ENCODE peak calls at places on chromosome 18, in five cellular contexts. U is HepG2, H is transverse colon, P is A549, A is ovary. L is an unnamed sample.
A peak's percentile ranks its signal among the peaks of the same experiment; 100 is the strongest.

GRCh38 chr18:55319517-55319905 is 268.5 kb downstream of the TCF4 start:
- DNase-seq in A (no peak), U (no peak), P (no peak), H (no peak), L (no peak)

GRCh38 chr18:3791258-3791657 is 341.3 kb downstream of the TGIF1 start:
- DNase-seq in P (no peak), H (no peak), U (no peak), A (no peak), L (no peak)

GRCh38 chr18:10892801-10893595 is 256.4 kb downstream of the PIEZO2 start:
- DNase-seq in P (no peak), H (no peak), A (no peak), U (peak; percentile 73), L (no peak)

GRCh38 chr18:42514522-42514921 is 559.5 kb downstream of the PIK3C3 start:
- DNase-seq in P (no peak), H (no peak), A (no peak), U (no peak), L (no peak)

GRCh38 chr18:27863780-27864430 is 313.0 kb downstream of the CDH2 start:
- DNase-seq in A (no peak), U (no peak), H (no peak), P (no peak), L (no peak)

GRCh38 chr18:42401131-42401673 is 446.2 kb downstream of the PIK3C3 start:
- DNase-seq in A (no peak), H (no peak), U (no peak), P (no peak), L (no peak)

GRCh38 chr18:3441290-3441689 is 8.7 kb upstream of the TGIF1 start:
- DNase-seq in H (peak; percentile 18), P (no peak), A (no peak), U (peak; percentile 41), L (no peak)

GRCh38 chr18:711693-712400 is 583 bp downstream of the ENOSF1 start:
- DNase-seq in U (peak; percentile 60), H (peak; percentile 82), A (peak; percentile 67), P (peak; percentile 50), L (peak; percentile 72)

GRCh38 chr18:7822435-7823425 is 255.6 kb downstream of the PTPRM start:
- DNase-seq in P (no peak), H (no peak), U (no peak), A (peak; percentile 28), L (no peak)

DNA sequence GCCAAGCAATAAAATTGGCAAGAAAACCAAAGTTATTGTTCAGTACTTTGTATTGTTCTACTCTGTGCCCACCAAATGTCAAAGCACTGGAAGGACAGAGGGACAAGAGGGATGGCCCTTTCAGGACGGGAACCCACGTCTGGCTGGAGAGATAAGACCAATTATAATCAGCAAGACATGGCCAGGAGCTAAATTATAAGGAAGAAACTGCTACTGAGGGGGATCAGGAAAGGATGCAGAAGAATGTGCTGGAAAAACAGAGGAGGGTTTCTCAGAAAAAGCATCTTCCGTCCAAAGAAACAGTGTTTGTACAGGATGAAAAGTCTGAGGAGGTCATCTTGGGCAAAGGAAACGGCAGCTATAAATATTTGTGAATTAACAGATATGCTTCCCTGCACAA is 46.4 kb upstream of the NARS1 start:
- DNase-seq in H (no peak), A (no peak), U (no peak), P (no peak), L (no peak)
- TF ChIP-seq EP300 in H (no peak), A (no peak), U (no peak), P (no peak), L (no peak)

GRCh38 chr18:34943587-34943986 is 97.6 kb upstream of the MAPRE2 start:
- DNase-seq in A (no peak), U (no peak), P (no peak), H (no peak), L (no peak)

GRCh38 chr18:34938102-34938501 is 103.1 kb upstream of the MAPRE2 start:
- DNase-seq in P (no peak), U (no peak), H (no peak), A (no peak), L (no peak)

GRCh38 chr18:34942276-34942675 is 98.9 kb upstream of the MAPRE2 start:
- DNase-seq in P (no peak), A (no peak), U (no peak), H (no peak), L (no peak)

GRCh38 chr18:34947711-34948125 is 93.5 kb upstream of the MAPRE2 start:
- DNase-seq in H (no peak), U (peak; percentile 66), P (no peak), A (no peak), L (no peak)

GRCh38 chr18:34942975-34943374 is 98.2 kb upstream of the MAPRE2 start:
- DNase-seq in U (peak; percentile 28), P (no peak), H (peak; percentile 31), A (no peak), L (peak; percentile 49)
- TF ChIP-seq CTCF in U (peak; percentile 56), P (no peak), H (peak; percentile 41), A (no peak), L (no peak)

GRCh38 chr18:49842656-49843055 is 29.3 kb upstream of the ACAA2 start:
- DNase-seq in H (no peak), P (no peak), U (no peak), A (no peak), L (no peak)

GRCh38 chr18:49843778-49844625 is 30.7 kb upstream of the ACAA2 start:
- DNase-seq in P (no peak), U (no peak), H (no peak), A (no peak), L (no peak)

GRCh38 chr18:49843131-49843530 is 29.8 kb upstream of the ACAA2 start:
- DNase-seq in P (no peak), U (no peak), A (no peak), H (no peak), L (no peak)

GRCh38 chr18:49839012-49839411 is 25.7 kb upstream of the ACAA2 start:
- DNase-seq in U (no peak), A (no peak), H (no peak), P (no peak), L (no peak)

DNA sequence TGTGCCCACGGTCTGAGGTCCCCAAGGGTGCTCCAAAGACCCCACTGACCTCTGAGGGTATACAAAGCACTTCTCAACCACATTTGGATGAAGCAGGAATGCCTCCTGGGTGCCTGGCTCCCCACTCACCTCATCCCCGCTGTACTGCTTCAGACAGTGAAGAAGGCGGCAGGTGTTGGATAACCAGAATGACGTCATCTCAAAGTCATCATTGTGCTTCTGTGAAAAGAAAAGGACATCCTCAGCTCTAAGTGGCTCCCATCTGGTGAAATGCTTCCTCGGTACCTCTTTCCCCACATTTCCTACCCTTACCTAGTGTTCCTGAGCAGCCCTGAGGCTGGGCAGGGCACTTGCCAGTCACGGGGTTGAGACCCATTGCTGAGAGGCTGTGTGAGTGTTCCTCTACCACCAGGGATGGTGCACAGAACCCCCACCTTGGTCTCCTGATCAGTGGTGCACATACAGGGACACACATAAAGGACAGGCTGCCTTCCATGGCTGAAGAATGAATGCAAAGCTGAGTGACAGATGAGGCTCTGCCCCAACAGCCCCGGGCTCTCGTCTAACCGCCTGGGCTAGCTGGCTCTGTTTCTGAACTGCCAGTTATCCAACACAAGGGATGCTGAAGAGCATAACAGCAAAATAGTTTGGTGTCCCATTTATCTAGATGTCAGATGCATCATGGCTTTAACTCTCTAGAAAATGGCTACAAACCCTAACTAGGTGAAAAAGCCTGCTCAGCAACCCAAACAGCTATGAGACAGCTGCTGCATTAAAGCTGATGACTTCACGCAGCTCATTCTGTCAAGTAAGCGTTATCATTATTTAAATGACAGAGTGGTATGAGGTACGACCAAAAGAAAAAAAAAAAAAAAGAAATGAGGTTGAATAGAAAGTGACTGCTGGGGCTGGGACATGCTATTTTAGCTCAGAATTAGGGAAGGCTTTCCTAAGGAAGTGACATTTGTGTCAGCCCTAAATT is 28.2 kb upstream of the ACAA2 start:
- DNase-seq in U (no peak), A (no peak), P (no peak), H (no peak), L (no peak)
- TF ChIP-seq EP300 in U (no peak), A (no peak), P (no peak), H (no peak), L (no peak)

DNA sequence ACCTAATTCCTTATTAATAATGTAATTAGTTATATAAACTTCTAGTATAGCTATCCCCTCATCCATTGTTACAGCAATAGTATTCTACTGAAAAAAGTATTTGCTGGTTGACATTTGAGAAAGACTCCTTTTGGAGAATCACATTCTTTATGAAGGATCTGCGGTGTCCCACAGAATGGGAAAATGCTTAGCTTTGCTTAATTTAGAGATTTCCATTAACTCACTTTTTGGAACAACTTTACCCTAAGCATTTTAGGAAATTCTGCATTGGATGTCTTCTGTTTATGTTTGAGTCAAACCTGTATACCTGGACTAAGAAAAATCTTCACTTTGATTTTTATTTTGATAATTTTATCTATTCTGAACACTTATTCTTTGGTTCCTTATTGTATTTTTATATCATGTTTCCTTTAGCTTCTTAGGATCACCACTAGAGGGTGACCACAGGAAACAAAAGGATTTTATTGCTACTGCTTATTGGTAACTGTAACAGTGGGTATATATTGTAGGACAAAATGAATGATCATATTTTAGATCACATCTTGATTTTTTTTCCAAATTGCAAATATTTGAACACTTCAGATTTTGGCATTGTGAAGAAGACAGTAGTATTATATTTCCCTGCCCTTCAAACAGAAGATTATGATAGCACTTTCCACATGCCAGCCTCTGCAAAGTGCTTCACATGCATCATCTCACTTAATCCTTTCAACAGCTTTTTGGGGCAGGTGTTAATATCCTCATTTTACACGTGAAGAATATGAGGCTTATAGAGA is 79.6 kb downstream of the MIB1 start:
- DNase-seq in H (no peak), U (peak; percentile 8), P (peak; percentile 31), A (no peak), L (no peak)
- TF ChIP-seq CTCF in H (peak; percentile 58), U (peak; percentile 27), P (peak; percentile 39), A (no peak), L (peak; percentile 23)

GRCh38 chr18:12944724-12945123 is 3.1 kb upstream of the SEH1L start:
- DNase-seq in U (no peak), H (peak; percentile 34), A (peak; percentile 44), P (no peak), L (peak; percentile 81)

GRCh38 chr18:12943200-12943599 is 4.6 kb upstream of the SEH1L start:
- DNase-seq in H (no peak), P (no peak), A (no peak), U (no peak), L (no peak)

GRCh38 chr18:12946549-12947354 is 1.1 kb upstream of the SEH1L start:
- DNase-seq in U (peak; percentile 93), A (peak; percentile 64), H (peak; percentile 47), P (peak; percentile 16), L (peak; percentile 26)

GRCh38 chr18:12948055-12948804 is 419 bp downstream of the SEH1L start:
- DNase-seq in P (peak; percentile 53), H (peak; percentile 96), A (peak; percentile 93), U (peak; percentile 87), L (peak; percentile 95)

GRCh38 chr18:12947355-12948054 is at the start of gene SEH1L:
- DNase-seq in H (peak; percentile 100), U (peak; percentile 87), A (peak; percentile 98), P (peak; percentile 61), L (peak; percentile 100)
- TF ChIP-seq EP300 in H (no peak), U (peak; percentile 31), A (no peak), P (no peak), L (no peak)

DNA sequence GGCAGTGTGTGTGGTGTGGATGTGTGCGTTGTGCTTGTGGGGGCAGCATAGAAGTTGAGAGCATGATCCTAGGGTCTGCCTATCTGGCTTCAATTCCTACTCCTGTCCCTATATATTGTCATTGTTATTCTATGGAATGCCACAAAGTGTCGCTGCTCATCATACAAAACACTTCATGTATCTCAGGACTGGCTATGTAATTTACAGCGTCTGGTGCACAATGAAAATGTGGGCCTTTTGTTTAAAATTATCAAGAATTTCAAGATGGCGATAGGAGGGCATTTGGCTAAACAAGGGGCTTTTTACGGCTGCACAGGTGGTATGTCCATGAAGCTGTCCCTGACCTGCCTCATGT is 3.4 kb downstream of the SERPINB2 start:
- DNase-seq in P (peak; percentile 6), A (no peak), U (peak; percentile 51), H (no peak), L (no peak)
- TF ChIP-seq CTCF in P (peak; percentile 36), A (no peak), U (peak; percentile 63), H (peak; percentile 20), L (no peak)